ENCODE peak calls at places on chromosomes 6 and 20, in ten cellular contexts. H is NCI-H2081; B is iris pigment epithelial cell; I is foreskin melanocyte; X is fibroblast of the aortic adventitia; S is activated T-cell treated with anti-CD3 and anti-CD28 coated beads for 4 hours; G is ovary; Z is cardiac septum; E is AG04449; C is activated CD4-positive, alpha-beta T cell treated with anti-CD3 and anti-CD28 coated beads, Interleukin-2, amount 50 U/mL, for 24 hours. J is an unnamed sample.

GRCh38 chr6:45630801-45631200 is 253.1 kb upstream of the SUPT3H start:
- DNase-seq in S (no peak), E (no peak), Z (no peak), G (no peak), I (no peak), B (no peak), X (no peak), H (no peak), C (no peak), J (peak)

GRCh38 chr6:144305985-144306384 is 20.9 kb downstream of the UTRN start:
- DNase-seq in S (no peak), G (no peak), I (no peak), Z (no peak), B (peak), H (no peak), C (no peak), X (no peak), E (no peak), J (peak)

GRCh38 chr6:132687306-132687705 is 26.5 kb downstream of the VNN1 start:
- DNase-seq in G (no peak), C (no peak), E (no peak), B (peak), I (no peak), X (peak), H (no peak), Z (no peak), S (no peak), J (peak)

GRCh38 chr20:8082025-8082424 is 50.0 kb upstream of the PLCB1 start:
- DNase-seq in C (no peak), E (no peak), X (peak), I (no peak), H (no peak), S (no peak), B (peak), G (no peak), Z (no peak), J (peak)

GRCh38 chr6:44064089-44064947 is 62.9 kb downstream of the MRPL14 start:
- DNase-seq in E (peak), C (no peak), H (no peak), B (peak), S (no peak), Z (peak), X (peak), I (peak), G (no peak), J (peak)

GRCh38 chr6:107970255-107970654 is 12.2 kb upstream of the SEC63 start:
- DNase-seq in Z (no peak), B (no peak), C (no peak), X (no peak), H (no peak), G (no peak), S (no peak), E (no peak), I (no peak), J (no peak)

GRCh38 chr6:127420558-127420957 is 38.6 kb downstream of the KIAA0408 start:
- DNase-seq in G (peak), C (peak), E (peak), Z (no peak), H (peak), B (peak), S (peak), X (peak), I (peak), J (peak)

GRCh38 chr6:196543-196942 is 95.7 kb upstream of the DUSP22 start:
- DNase-seq in I (no peak), S (no peak), B (no peak), C (no peak), E (no peak), Z (no peak), H (no peak), G (no peak), X (no peak), J (no peak)

GRCh38 chr6:89242574-89243330 is 25.6 kb upstream of the GABRR1 start:
- DNase-seq in E (peak), I (peak), Z (no peak), H (peak), C (no peak), B (peak), S (no peak), X (peak), G (no peak), J (peak)

GRCh38 chr6:12331951-12332749 is 42.0 kb downstream of the EDN1 start:
- DNase-seq in X (peak), C (no peak), E (peak), G (no peak), H (no peak), I (no peak), S (no peak), B (peak), Z (no peak), J (no peak)

GRCh38 chr20:36579996-36580545 is 6.7 kb downstream of the TGIF2 start:
- DNase-seq in H (no peak), I (no peak), C (no peak), S (no peak), Z (no peak), B (peak), E (no peak), X (peak), G (no peak), J (no peak)

GRCh38 chr6:136656121-136656520 is 105.9 kb upstream of the MAP7 start:
- DNase-seq in S (no peak), H (no peak), Z (no peak), C (no peak), E (no peak), G (no peak), X (no peak), I (no peak), B (peak), J (peak)

GRCh38 chr6:50271266-50271665 is 221.5 kb upstream of the DEFB112 start:
- DNase-seq in H (no peak), C (no peak), G (no peak), I (peak), Z (no peak), E (no peak), B (peak), X (no peak), S (no peak), J (no peak)

GRCh38 chr20:22430154-22430745 is 154.1 kb downstream of the FOXA2 start:
- DNase-seq in C (no peak), G (no peak), X (no peak), I (no peak), Z (no peak), B (no peak), S (no peak), H (peak), E (no peak), J (no peak)

GRCh38 chr6:155340464-155341129 is 26.3 kb upstream of the TFB1M start:
- DNase-seq in C (no peak), Z (no peak), H (no peak), E (no peak), S (no peak), G (no peak), X (peak), B (peak), I (peak), J (peak)

GRCh38 chr6:85459224-85459901 is 9.5 kb downstream of the NT5E start:
- DNase-seq in I (peak), B (peak), G (no peak), Z (no peak), S (no peak), X (peak), E (peak), C (no peak), H (no peak), J (peak)